ENCODE peak calls at places on chromosomes 3 and 15, in seven cellular contexts. W, E, H, X, L, Y and G are unnamed samples.

GRCh38 chr3:29011441-29011840 is 269.4 kb upstream of the RBMS3 start:
- DNase-seq in W (no peak), E (no peak), H (no peak), X (no peak), L (no peak), Y (no peak), G (no peak)

GRCh38 chr15:74833376-74834107 is 7.1 kb downstream of the CPLX3 start:
- DNase-seq in W (no peak), E (no peak), H (no peak), X (no peak), L (no peak), Y (no peak), G (peak; percentile 72)

GRCh38 chr3:129627350-129628168 is 21.1 kb upstream of the PLXND1 start:
- DNase-seq in W (peak; percentile 77), E (peak; percentile 69), H (peak; percentile 66), X (peak; percentile 55), L (peak; percentile 66), Y (peak; percentile 77), G (peak; percentile 76)

GRCh38 chr3:37924453-37924852 is 62.8 kb downstream of the CTDSPL start:
- DNase-seq in W (no peak), E (no peak), H (no peak), X (no peak), L (no peak), Y (no peak), G (no peak)

GRCh38 chr3:75171632-75172230 is 492.4 kb upstream of the FRG2C start:
- DNase-seq in W (no peak), E (peak; percentile 11), H (no peak), X (no peak), L (no peak), Y (no peak), G (no peak)

GRCh38 chr3:65945953-65946352 is 92.8 kb downstream of the MAGI1 start:
- DNase-seq in W (no peak), E (no peak), H (no peak), X (no peak), L (no peak), Y (no peak), G (no peak)

GRCh38 chr3:102189564-102190339 is 245.1 kb upstream of the ZPLD1 start:
- DNase-seq in W (no peak), E (no peak), H (no peak), X (no peak), L (no peak), Y (no peak), G (no peak)

GRCh38 chr3:15108082-15108545 is 9.2 kb upstream of the RBSN start:
- DNase-seq in W (peak; percentile 70), E (peak; percentile 81), H (peak; percentile 75), X (peak; percentile 48), L (peak; percentile 68), Y (peak; percentile 64), G (peak; percentile 76)

GRCh38 chr15:65870889-65871533 is 1.7 kb downstream of the RAB11A start:
- DNase-seq in W (no peak), E (peak; percentile 48), H (no peak), X (no peak), L (no peak), Y (peak; percentile 40), G (no peak)

GRCh38 chr15:57355259-57355658 is 21.0 kb upstream of the CGNL1 start:
- DNase-seq in W (no peak), E (no peak), H (no peak), X (no peak), L (no peak), Y (no peak), G (no peak)

GRCh38 chr3:193490989-193491388 is 63.7 kb downstream of the ATP13A4 start:
- DNase-seq in W (no peak), E (no peak), H (no peak), X (no peak), L (no peak), Y (no peak), G (no peak)

GRCh38 chr3:53806182-53807116 is 39.8 kb downstream of the CHDH start:
- DNase-seq in W (no peak), E (no peak), H (peak; percentile 80), X (no peak), L (no peak), Y (peak; percentile 23), G (no peak)

GRCh38 chr3:71673486-71673885 is 51.7 kb downstream of the EIF4E3 start:
- DNase-seq in W (no peak), E (no peak), H (no peak), X (no peak), L (no peak), Y (no peak), G (no peak)

GRCh38 chr15:62603757-62604156 is 438.7 kb upstream of the C2CD4B start:
- DNase-seq in W (no peak), E (no peak), H (no peak), X (no peak), L (no peak), Y (no peak), G (no peak)

GRCh38 chr15:62605292-62605691 is 437.3 kb upstream of the TPM1 start:
- DNase-seq in W (no peak), E (no peak), H (no peak), X (no peak), L (no peak), Y (no peak), G (no peak)

GRCh38 chr15:62607643-62608042 is 434.9 kb upstream of the TPM1 start:
- DNase-seq in W (no peak), E (no peak), H (no peak), X (no peak), L (no peak), Y (no peak), G (no peak)

GRCh38 chr15:62608369-62608768 is 434.2 kb upstream of the TPM1 start:
- DNase-seq in W (no peak), E (no peak), H (no peak), X (no peak), L (no peak), Y (no peak), G (no peak)

DNA sequence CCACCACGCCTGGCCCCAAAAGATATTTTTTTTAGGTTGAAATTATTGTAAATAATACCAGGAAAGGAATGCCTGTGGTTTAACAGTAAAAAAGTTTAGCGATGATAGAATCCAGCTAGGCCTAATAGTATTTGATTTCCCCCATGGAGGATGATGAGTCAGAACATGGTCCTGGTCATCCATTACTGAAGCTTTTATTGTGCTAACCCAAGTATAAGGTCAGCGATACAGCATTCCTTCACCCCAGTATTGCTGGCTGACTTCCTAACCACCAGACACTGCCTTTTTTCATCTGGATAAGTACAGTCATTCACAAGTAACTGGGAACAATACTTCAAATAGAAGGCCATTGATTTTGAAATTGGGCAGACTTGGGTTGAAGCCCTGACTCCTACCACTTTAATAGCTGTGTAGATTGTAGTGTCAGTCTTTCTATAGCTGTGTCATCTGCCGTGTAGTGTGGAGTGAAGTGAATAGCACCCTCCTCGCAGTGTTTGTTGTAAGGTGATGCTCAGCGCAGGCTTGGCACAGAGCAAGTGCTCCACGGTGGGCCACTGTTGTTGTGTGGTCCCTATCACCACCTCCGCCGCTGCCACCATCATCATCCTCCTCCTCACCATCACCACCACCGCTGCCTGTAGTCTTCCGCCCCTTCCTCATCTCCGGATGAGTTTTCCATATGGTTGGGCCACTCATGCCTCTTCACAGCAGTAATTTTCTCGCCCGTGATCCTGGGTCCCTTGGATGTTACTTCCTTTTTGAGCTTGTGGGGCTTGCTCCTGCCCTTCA is 436.0 kb upstream of the TPM1 start:
- DNase-seq in W (no peak), E (no peak), H (no peak), X (no peak), L (no peak), Y (no peak), G (no peak)
- H3K27ac ChIP-seq in W (no peak overlapping the region), E (no peak overlapping the region), H (no peak overlapping the region), X (no peak overlapping the region), L (peak overlapping the region; percentile 41), Y (no peak overlapping the region), G (no peak overlapping the region)

GRCh38 chr3:125035217-125035616 is 20.6 kb downstream of the HEG1 start:
- DNase-seq in W (no peak), E (no peak), H (no peak), X (no peak), L (no peak), Y (no peak), G (no peak)
- H3K36me3 ChIP-seq in W (no peaks in the 10 kb centered on the region), E (no peaks in the 10 kb centered on the region), H (no peaks in the 10 kb centered on the region), X (no peaks in the 10 kb centered on the region), L (no peaks in the 10 kb centered on the region), Y (no peaks in the 10 kb centered on the region), G (peaks cover 43% of the 10 kb centered on the region)

GRCh38 chr3:186724911-186725310 is 7.8 kb downstream of the KNG1 start:
- DNase-seq in W (no peak), E (no peak), H (no peak), X (no peak), L (no peak), Y (no peak), G (no peak)

GRCh38 chr3:186717039-186717457 is at the start of gene KNG1:
- DNase-seq in W (no peak), E (no peak), H (no peak), X (no peak), L (no peak), Y (peak; percentile 64), G (no peak)

GRCh38 chr3:186719945-186720739 is 3.0 kb downstream of the KNG1 start:
- DNase-seq in W (no peak), E (no peak), H (no peak), X (no peak), L (no peak), Y (peak; percentile 10), G (no peak)

DNA sequence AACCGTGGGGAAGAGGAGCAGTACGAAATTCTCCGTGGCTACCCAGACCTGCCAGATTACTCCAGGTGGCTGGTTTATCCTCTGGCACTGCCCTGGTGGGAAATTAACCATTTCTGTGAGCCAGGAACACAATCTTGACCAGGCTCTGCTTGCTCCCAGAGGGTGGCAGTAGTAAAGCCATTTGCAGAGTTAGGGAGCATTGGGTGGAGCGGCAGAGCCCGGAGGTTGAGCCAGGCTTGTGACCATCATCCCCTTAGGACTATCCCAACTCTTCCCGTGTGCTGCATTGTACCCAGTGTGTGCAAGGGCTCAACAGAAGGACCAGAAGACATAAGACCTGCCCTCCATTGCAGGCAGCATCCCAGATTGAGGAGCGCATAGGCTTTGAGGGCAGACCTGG is 5.3 kb downstream of the KNG1 start:
- DNase-seq in W (no peak), E (no peak), H (no peak), X (no peak), L (no peak), Y (peak; percentile 18), G (peak; percentile 17)
- H3K4me3 ChIP-seq in W (no peak overlapping the region), E (no peak overlapping the region), H (no peak overlapping the region), X (no peak overlapping the region), L (no peak overlapping the region), Y (no peak overlapping the region), G (no peak overlapping the region)

GRCh38 chr3:114899186-114899931 is 247.7 kb downstream of the ZBTB20 start:
- DNase-seq in W (no peak), E (no peak), H (peak; percentile 54), X (no peak), L (no peak), Y (peak; percentile 83), G (no peak)
- H3K27ac ChIP-seq in W (no peak overlapping the region), E (no peak overlapping the region), H (peak overlapping the region; percentile 72), X (no peak overlapping the region), L (peak overlapping the region; percentile 73), Y (peak overlapping the region; percentile 69), G (no peak overlapping the region)